ENCODE peak calls at places on chromosomes 3 and 15, in seven cellular contexts. One of them, this sample, is unnamed.

GRCh38 chr3:193830791-193831191 is 237.8 kb downstream of the OPA1 start:
- DNase-seq in thyroid gland: no peak
- DNase-seq in T-helper 17 cell: no peak
- DNase-seq in memory B cell: no peak
- DNase-seq in NCI-H2081: no peak
- DNase-seq in mesenchymal stem cell: no peak
- DNase-seq in GM04504: no peak
- DNase-seq in this sample: no peak

GRCh38 chr3:43523454-43524053 is 98.3 kb downstream of the ANO10 start:
- DNase-seq in thyroid gland: no peak
- DNase-seq in T-helper 17 cell: no peak
- DNase-seq in memory B cell: no peak
- DNase-seq in NCI-H2081: no peak
- DNase-seq in mesenchymal stem cell: peak
- DNase-seq in GM04504: no peak
- DNase-seq in this sample: no peak

GRCh38 chr3:23435318-23435717 is 232.2 kb downstream of the UBE2E2 start:
- DNase-seq in thyroid gland: no peak
- DNase-seq in T-helper 17 cell: no peak
- DNase-seq in memory B cell: no peak
- DNase-seq in NCI-H2081: no peak
- DNase-seq in mesenchymal stem cell: no peak
- DNase-seq in GM04504: no peak
- DNase-seq in this sample: no peak

GRCh38 chr15:30991301-30992072 is at the start of gene MTMR10:
- DNase-seq in thyroid gland: peak
- DNase-seq in T-helper 17 cell: peak
- DNase-seq in memory B cell: peak
- DNase-seq in NCI-H2081: peak
- DNase-seq in mesenchymal stem cell: peak
- DNase-seq in GM04504: peak
- DNase-seq in this sample: peak

GRCh38 chr3:7924228-7924627 is 577.4 kb upstream of the LMCD1 start:
- DNase-seq in thyroid gland: no peak
- DNase-seq in T-helper 17 cell: no peak
- DNase-seq in memory B cell: no peak
- DNase-seq in NCI-H2081: no peak
- DNase-seq in mesenchymal stem cell: no peak
- DNase-seq in GM04504: no peak
- DNase-seq in this sample: no peak

GRCh38 chr15:36591534-36592411 is 12.3 kb downstream of the CDIN1 start:
- DNase-seq in thyroid gland: no peak
- DNase-seq in T-helper 17 cell: no peak
- DNase-seq in memory B cell: no peak
- DNase-seq in NCI-H2081: no peak
- DNase-seq in mesenchymal stem cell: no peak
- DNase-seq in GM04504: no peak
- DNase-seq in this sample: no peak

GRCh38 chr15:75672646-75673425 is 25.1 kb downstream of the SNX33 start:
- DNase-seq in thyroid gland: peak
- DNase-seq in T-helper 17 cell: no peak
- DNase-seq in memory B cell: no peak
- DNase-seq in NCI-H2081: no peak
- DNase-seq in mesenchymal stem cell: peak
- DNase-seq in GM04504: no peak
- DNase-seq in this sample: peak

GRCh38 chr15:48392356-48392755 is 61.1 kb downstream of the DUT start:
- DNase-seq in thyroid gland: peak
- DNase-seq in T-helper 17 cell: no peak
- DNase-seq in memory B cell: no peak
- DNase-seq in NCI-H2081: no peak
- DNase-seq in mesenchymal stem cell: no peak
- DNase-seq in GM04504: no peak
- DNase-seq in this sample: no peak

GRCh38 chr15:95192923-95193322 is 961.6 kb downstream of the MCTP2 start:
- DNase-seq in thyroid gland: no peak
- DNase-seq in T-helper 17 cell: no peak
- DNase-seq in memory B cell: no peak
- DNase-seq in NCI-H2081: no peak
- DNase-seq in mesenchymal stem cell: no peak
- DNase-seq in GM04504: no peak
- DNase-seq in this sample: no peak

GRCh38 chr3:71309886-71310285 is 273.6 kb downstream of the FOXP1 start:
- DNase-seq in thyroid gland: no peak
- DNase-seq in T-helper 17 cell: no peak
- DNase-seq in memory B cell: no peak
- DNase-seq in NCI-H2081: no peak
- DNase-seq in mesenchymal stem cell: no peak
- DNase-seq in GM04504: no peak
- DNase-seq in this sample: no peak

GRCh38 chr15:79724312-79724711 is 172.5 kb downstream of the MTHFS start:
- DNase-seq in thyroid gland: no peak
- DNase-seq in T-helper 17 cell: no peak
- DNase-seq in memory B cell: no peak
- DNase-seq in NCI-H2081: no peak
- DNase-seq in mesenchymal stem cell: no peak
- DNase-seq in GM04504: no peak
- DNase-seq in this sample: peak

GRCh38 chr3:138124689-138125420 is 7.3 kb downstream of the A4GNT start:
- DNase-seq in thyroid gland: no peak
- DNase-seq in T-helper 17 cell: no peak
- DNase-seq in memory B cell: no peak
- DNase-seq in NCI-H2081: no peak
- DNase-seq in mesenchymal stem cell: peak
- DNase-seq in GM04504: no peak
- DNase-seq in this sample: peak

This sample was measured in fibroblast of villous mesenchyme.